ENCODE peak calls at places on chromosome 17, in eight cellular contexts. L is mammary epithelial cell; E is cardiac muscle cell; M is glomerular endothelial cell; G is Daoy; Z is activated gamma-delta T cell treated with Interleukin-2 at 50 U/mL for 16 hours; X is activated naive CD4-positive, alpha-beta T cell; R is GF-D8. K is an unnamed sample.

GRCh38 chr17:4950757-4951204 is at the start of gene ENO3:
- DNase-seq in L (no peak), E (no peak), M (no peak), G (no peak), Z (no peak), X (no peak), R (no peak), K (no peak)

GRCh38 chr17:18246880-18247612 is 11.5 kb downstream of the FLII start:
- DNase-seq in L (peak), E (peak), M (no peak), G (peak), Z (no peak), X (no peak), R (no peak), K (no peak)

GRCh38 chr17:48261297-48261880 is 153.8 kb downstream of the SNX11 start:
- DNase-seq in L (no peak), E (no peak), M (no peak), G (peak), Z (no peak), X (no peak), R (no peak), K (no peak)

GRCh38 chr17:78873519-78874340 is 29.3 kb downstream of the CEP295NL start:
- DNase-seq in L (peak), E (no peak), M (no peak), G (peak), Z (no peak), X (no peak), R (peak), K (no peak)

GRCh38 chr17:44414394-44415155 is 25.1 kb upstream of the ITGA2B start:
- DNase-seq in L (no peak), E (no peak), M (no peak), G (no peak), Z (no peak), X (no peak), R (no peak), K (no peak)

GRCh38 chr17:49610883-49611584 is 35.4 kb downstream of the NXPH3 start:
- DNase-seq in L (no peak), E (no peak), M (no peak), G (no peak), Z (no peak), X (no peak), R (no peak), K (no peak)

GRCh38 chr17:19376799-19377198 is 1.5 kb upstream of the MAPK7 start:
- DNase-seq in L (peak), E (no peak), M (no peak), G (no peak), Z (no peak), X (no peak), R (no peak), K (no peak)

GRCh38 chr17:28944862-28945741 is 6.2 kb downstream of the PHF12 start:
- DNase-seq in L (peak), E (peak), M (no peak), G (no peak), Z (no peak), X (no peak), R (no peak), K (no peak)

GRCh38 chr17:65533056-65533745 is 28.2 kb downstream of the AXIN2 start:
- DNase-seq in L (no peak), E (no peak), M (no peak), G (no peak), Z (no peak), X (no peak), R (no peak), K (no peak)

GRCh38 chr17:43581581-43581980 is 35.4 kb upstream of the ETV4 start:
- DNase-seq in L (no peak), E (no peak), M (no peak), G (no peak), Z (no peak), X (no peak), R (no peak), K (no peak)

GRCh38 chr17:78498848-78499247 is 78.3 kb downstream of the DNAH17 start:
- DNase-seq in L (no peak), E (no peak), M (no peak), G (no peak), Z (no peak), X (no peak), R (no peak), K (no peak)

GRCh38 chr17:65401581-65401980 is 159.9 kb downstream of the AXIN2 start:
- DNase-seq in L (no peak), E (no peak), M (no peak), G (no peak), Z (no peak), X (no peak), R (no peak), K (no peak)

GRCh38 chr17:16573466-16573865 is 4.5 kb upstream of the ZNF287 start:
- DNase-seq in L (no peak), E (no peak), M (no peak), G (no peak), Z (no peak), X (no peak), R (no peak), K (no peak)

GRCh38 chr17:38617967-38618760 is 12.4 kb upstream of the SRCIN1 start:
- DNase-seq in L (no peak), E (no peak), M (no peak), G (no peak), Z (no peak), X (no peak), R (no peak), K (no peak)

GRCh38 chr17:28717578-28718316 is at the start of gene RAB34:
- DNase-seq in L (peak), E (peak), M (no peak), G (peak), Z (no peak), X (no peak), R (peak), K (no peak)

K was measured in cortex of kidney.